ENCODE peak calls at places on chromosomes 16 and 17, in seven cellular contexts. G is sigmoid colon, D is fibroblast of lung, Y is substantia nigra, M is tibial nerve, H is fibroblast of pulmonary artery, N is T-helper 17 cell. W is an unnamed sample.

GRCh38 chr16:1723450-1724147 is 17.6 kb downstream of the MAPK8IP3 start:
- DNase-seq in G (no peak), D (peak), Y (peak), M (peak), H (peak), N (no peak), W (peak)

GRCh38 chr16:1884155-1884760 is 12.3 kb upstream of the MEIOB start:
- DNase-seq in G (no peak), D (no peak), Y (no peak), M (no peak), H (peak), N (no peak), W (no peak)

GRCh38 chr17:42667088-42667951 is 8.2 kb downstream of the TUBG2 start:
- DNase-seq in G (no peak), D (peak), Y (no peak), M (no peak), H (peak), N (no peak), W (peak)

GRCh38 chr17:45311406-45311761 is 5.4 kb downstream of the MAP3K14 start:
- DNase-seq in G (no peak), D (no peak), Y (no peak), M (no peak), H (no peak), N (no peak), W (no peak)

GRCh38 chr16:75789237-75789636 is 62.9 kb upstream of the CPHXL start:
- DNase-seq in G (no peak), D (peak), Y (no peak), M (peak), H (peak), N (no peak), W (peak)

GRCh38 chr16:85999778-86000177 is 100.8 kb downstream of the IRF8 start:
- DNase-seq in G (peak), D (no peak), Y (no peak), M (no peak), H (no peak), N (no peak), W (no peak)

GRCh38 chr16:1414532-1415265 is at the start of gene UNKL:
- DNase-seq in G (peak), D (peak), Y (peak), M (peak), H (peak), N (peak), W (peak)

GRCh38 chr16:29962344-29962994 is 590 bp downstream of the TMEM219 start:
- DNase-seq in G (no peak), D (no peak), Y (no peak), M (peak), H (peak), N (no peak), W (peak)

GRCh38 chr16:71214771-71215381 is 15.6 kb downstream of the HYDIN start:
- DNase-seq in G (no peak), D (no peak), Y (no peak), M (no peak), H (peak), N (no peak), W (no peak)

GRCh38 chr16:81571175-81571574 is 126.6 kb downstream of the CMIP start:
- DNase-seq in G (no peak), D (no peak), Y (no peak), M (no peak), H (no peak), N (no peak), W (no peak)

GRCh38 chr17:82611140-82612058 is 36.8 kb downstream of the WDR45B start:
- DNase-seq in G (no peak), D (peak), Y (no peak), M (no peak), H (peak), N (no peak), W (no peak)

GRCh38 chr17:44642861-44643260 is 13.4 kb upstream of the MEIOC start:
- DNase-seq in G (no peak), D (peak), Y (no peak), M (no peak), H (no peak), N (no peak), W (no peak)

GRCh38 chr17:79114455-79115301 is 40.1 kb downstream of the ENGASE start:
- DNase-seq in G (peak), D (no peak), Y (no peak), M (no peak), H (no peak), N (no peak), W (no peak)

GRCh38 chr16:14321542-14321941 is 250.4 kb downstream of the MRTFB start:
- DNase-seq in G (no peak), D (no peak), Y (no peak), M (no peak), H (no peak), N (no peak), W (no peak)

GRCh38 chr16:3475604-3476375 is 19.5 kb downstream of the C16orf90 start:
- DNase-seq in G (no peak), D (no peak), Y (no peak), M (no peak), H (no peak), N (no peak), W (no peak)

GRCh38 chr16:67246081-67246944 is 968 bp downstream of the FHOD1 start:
- DNase-seq in G (peak), D (peak), Y (peak), M (peak), H (peak), N (peak), W (peak)

GRCh38 chr16:31352344-31353115 is 2.4 kb upstream of the ITGAX start:
- DNase-seq in G (peak), D (no peak), Y (no peak), M (no peak), H (no peak), N (no peak), W (no peak)

GRCh38 chr17:66777689-66778225 is 57.2 kb upstream of the CACNG5 start:
- DNase-seq in G (no peak), D (peak), Y (peak), M (no peak), H (peak), N (no peak), W (peak)

GRCh38 chr17:27956601-27957445 is 63.7 kb upstream of the LYRM9 start:
- DNase-seq in G (no peak), D (peak), Y (no peak), M (no peak), H (peak), N (no peak), W (no peak)

GRCh38 chr16:17258848-17259713 is 211.7 kb downstream of the XYLT1 start:
- DNase-seq in G (no peak), D (no peak), Y (no peak), M (no peak), H (no peak), N (no peak), W (no peak)

GRCh38 chr17:60502145-60502544 is 23.9 kb downstream of the APPBP2 start:
- DNase-seq in G (no peak), D (no peak), Y (no peak), M (no peak), H (no peak), N (no peak), W (no peak)

GRCh38 chr17:58181796-58182195 is 10.7 kb upstream of the EPX start:
- DNase-seq in G (no peak), D (no peak), Y (no peak), M (no peak), H (no peak), N (no peak), W (no peak)

GRCh38 chr16:58418601-58419000 is 26.3 kb downstream of the GINS3 start:
- DNase-seq in G (no peak), D (peak), Y (no peak), M (no peak), H (peak), N (no peak), W (no peak)

GRCh38 chr17:44155488-44155887 is 13.8 kb downstream of the HROB start:
- DNase-seq in G (no peak), D (no peak), Y (no peak), M (no peak), H (no peak), N (no peak), W (no peak)

GRCh38 chr17:56499799-56500388 is 93.6 kb upstream of the NOG start:
- DNase-seq in G (no peak), D (peak), Y (no peak), M (peak), H (peak), N (no peak), W (peak)

GRCh38 chr17:21215935-21216334 is 2.0 kb upstream of the TMEM11 start:
- DNase-seq in G (no peak), D (peak), Y (no peak), M (no peak), H (peak), N (no peak), W (no peak)

GRCh38 chr16:27437946-27438345 is 36.0 kb downstream of the IL21R start:
- DNase-seq in G (peak), D (no peak), Y (no peak), M (no peak), H (no peak), N (no peak), W (no peak)

GRCh38 chr17:68832140-68832871 is 122.9 kb downstream of the ABCA8 start:
- DNase-seq in G (no peak), D (no peak), Y (no peak), M (no peak), H (no peak), N (no peak), W (no peak)

GRCh38 chr16:25126820-25127232 is 15.3 kb downstream of the LCMT1 start:
- DNase-seq in G (no peak), D (peak), Y (no peak), M (no peak), H (peak), N (no peak), W (peak)

GRCh38 chr17:41160648-41161047 is at the start of gene KRTAP4-4:
- DNase-seq in G (no peak), D (no peak), Y (no peak), M (no peak), H (no peak), N (no peak), W (no peak)

GRCh38 chr17:336110-337021 is 16.2 kb downstream of the RPH3AL start:
- DNase-seq in G (peak), D (no peak), Y (no peak), M (peak), H (no peak), N (no peak), W (no peak)